ENCODE peak calls at places on chromosomes 6 and 20, in nine cellular contexts. J, A, V, C, Q, I, H, R and K are unnamed samples.

GRCh38 chr6:14232889-14233288 is 115.3 kb downstream of the CD83 start:
- DNase-seq in I (no peak), J (no peak), A (no peak), V (no peak), R (no peak), Q (no peak), C (no peak), H (no peak), K (no peak)

GRCh38 chr20:10832146-10832545 is 158.3 kb upstream of the JAG1 start:
- DNase-seq in V (no peak), A (no peak), H (no peak), R (no peak), J (peak), C (no peak), Q (no peak), I (no peak), K (no peak)

GRCh38 chr6:145267076-145267867 is 468.0 kb downstream of the EPM2A start:
- DNase-seq in V (no peak), J (no peak), A (no peak), Q (no peak), R (no peak), H (no peak), C (no peak), I (no peak), K (no peak)

GRCh38 chr6:129212081-129212480 is 329.1 kb downstream of the LAMA2 start:
- DNase-seq in Q (no peak), A (no peak), R (no peak), V (no peak), I (no peak), C (no peak), H (no peak), J (no peak), K (no peak)

GRCh38 chr6:100181309-100181708 is 187.3 kb upstream of the MCHR2 start:
- DNase-seq in J (no peak), C (no peak), H (no peak), Q (no peak), V (no peak), I (no peak), A (no peak), R (no peak), K (no peak)

GRCh38 chr6:168925671-168926070 is 328.0 kb downstream of the THBS2 start:
- DNase-seq in J (no peak), Q (no peak), A (no peak), C (no peak), H (no peak), I (no peak), R (no peak), V (no peak), K (no peak)

GRCh38 chr20:63942250-63943006 is 13.8 kb downstream of the UCKL1 start:
- DNase-seq in R (no peak), H (no peak), J (peak), Q (no peak), C (no peak), I (no peak), V (no peak), A (no peak), K (no peak)

GRCh38 chr6:78629154-78629721 is 238.1 kb upstream of the IRAK1BP1 start:
- DNase-seq in Q (no peak), H (no peak), A (peak), R (no peak), V (no peak), I (peak), C (no peak), J (peak), K (peak)

GRCh38 chr20:47576516-47577033 is 74.9 kb downstream of the NCOA3 start:
- DNase-seq in H (no peak), Q (peak), R (no peak), V (no peak), I (peak), C (no peak), J (peak), A (peak), K (no peak)

GRCh38 chr6:73694711-73695411 is 1.1 kb upstream of the CD109 start:
- DNase-seq in A (peak), H (no peak), I (no peak), R (peak), C (peak), J (peak), V (no peak), Q (no peak), K (no peak)

GRCh38 chr6:52420668-52421358 is 671 bp downstream of the EFHC1 start:
- DNase-seq in C (peak), R (no peak), J (peak), A (no peak), H (no peak), I (peak), V (no peak), Q (no peak), K (no peak)

GRCh38 chr6:1474205-1474604 is 84.8 kb downstream of the FOXF2 start:
- DNase-seq in H (no peak), R (no peak), Q (no peak), I (no peak), V (no peak), C (no peak), J (no peak), A (no peak), K (no peak)

GRCh38 chr6:11011787-11012234 is 32.3 kb downstream of the ELOVL2 start:
- DNase-seq in C (no peak), H (no peak), V (no peak), J (peak), I (peak), Q (no peak), A (no peak), R (no peak), K (no peak)